ENCODE peak calls at places on chromosome 7, in five cellular contexts. One of them, this sample, is unnamed.

GRCh38 chr7:129702761-129703338 is 91.3 kb downstream of the NRF1 start:
- ATAC-seq in RWPE2: no peak
- ATAC-seq in left ventricle myocardium superior: no peak
- ATAC-seq in Panc1: no peak
- ATAC-seq in heart right ventricle: no peak
- ATAC-seq in this sample: no peak

GRCh38 chr7:66356277-66356721 is 151.2 kb downstream of the TPST1 start:
- ATAC-seq in heart right ventricle: no peak
- ATAC-seq in RWPE2: peak
- ATAC-seq in Panc1: no peak
- ATAC-seq in left ventricle myocardium superior: no peak
- ATAC-seq in this sample: peak

GRCh38 chr7:52507546-52507945 is 527.9 kb upstream of the POM121L12 start:
- ATAC-seq in left ventricle myocardium superior: no peak
- ATAC-seq in RWPE2: no peak
- ATAC-seq in heart right ventricle: no peak
- ATAC-seq in Panc1: no peak
- ATAC-seq in this sample: no peak

GRCh38 chr7:104943502-104944343 is 70.3 kb upstream of the KMT2E start:
- ATAC-seq in RWPE2: no peak
- ATAC-seq in left ventricle myocardium superior: peak
- ATAC-seq in Panc1: peak
- ATAC-seq in heart right ventricle: peak
- ATAC-seq in this sample: peak

GRCh38 chr7:77391230-77391629 is 24.9 kb downstream of the GSAP start:
- ATAC-seq in Panc1: no peak
- ATAC-seq in heart right ventricle: no peak
- ATAC-seq in RWPE2: no peak
- ATAC-seq in left ventricle myocardium superior: no peak
- ATAC-seq in this sample: no peak

GRCh38 chr7:105976868-105977267 is 13.8 kb downstream of the CDHR3 start:
- ATAC-seq in RWPE2: no peak
- ATAC-seq in heart right ventricle: no peak
- ATAC-seq in left ventricle myocardium superior: no peak
- ATAC-seq in Panc1: no peak
- ATAC-seq in this sample: no peak

GRCh38 chr7:5638994-5639393 is 142.5 kb downstream of the RNF216 start:
- ATAC-seq in RWPE2: no peak
- ATAC-seq in left ventricle myocardium superior: no peak
- ATAC-seq in heart right ventricle: no peak
- ATAC-seq in Panc1: no peak
- ATAC-seq in this sample: no peak

GRCh38 chr7:106871793-106872571 is 6.9 kb downstream of the PIK3CG start:
- ATAC-seq in heart right ventricle: no peak
- ATAC-seq in left ventricle myocardium superior: no peak
- ATAC-seq in Panc1: no peak
- ATAC-seq in RWPE2: no peak
- ATAC-seq in this sample: no peak

This sample was measured in esophagus mucosa.